ENCODE peak calls at places on chromosomes 2 and 18, in four cellular contexts. E, N, A and K are unnamed samples.
A peak's percentile ranks its signal among the peaks of the same experiment; 100 is the strongest.

GRCh38 chr2:143261986-143262784 is 133.0 kb downstream of the ARHGAP15 start:
- DNase-seq in E (peak; percentile 27), N (no peak), A (no peak), K (no peak)

GRCh38 chr2:201984800-201985525 is 48.7 kb upstream of the FZD7 start:
- DNase-seq in E (no peak), N (no peak), A (no peak), K (no peak)

GRCh38 chr2:223066721-223067120 is 14.7 kb downstream of the KCNE4 start:
- DNase-seq in E (no peak), N (no peak), A (no peak), K (peak; percentile 81)

GRCh38 chr2:65436169-65436824 is 3.9 kb upstream of the SPRED2 start:
- DNase-seq in E (peak; percentile 96), N (peak; percentile 72), A (peak; percentile 98), K (peak; percentile 88)

GRCh38 chr18:49050462-49050861 is 99.7 kb upstream of the SMAD7 start:
- DNase-seq in E (no peak), N (no peak), A (no peak), K (no peak)

GRCh38 chr2:105865222-105865913 is 120.7 kb downstream of the NCK2 start:
- DNase-seq in E (peak; percentile 56), N (no peak), A (peak; percentile 37), K (no peak)

GRCh38 chr2:47272031-47272864 is 117.1 kb upstream of the STPG4 start:
- DNase-seq in E (peak; percentile 39), N (peak; percentile 83), A (peak; percentile 44), K (peak; percentile 90)

GRCh38 chr2:44723921-44724320 is 217.6 kb upstream of the SIX3 start:
- DNase-seq in E (no peak), N (no peak), A (no peak), K (peak; percentile 96)

GRCh38 chr2:1047485-1047884 is 96.8 kb downstream of the SNTG2 start:
- DNase-seq in E (no peak), N (no peak), A (no peak), K (no peak)

GRCh38 chr2:212193066-212193465 is 345.5 kb downstream of the ERBB4 start:
- DNase-seq in E (no peak), N (no peak), A (no peak), K (no peak)

GRCh38 chr2:240293126-240293864 is 142.2 kb upstream of the GPC1 start:
- DNase-seq in E (no peak), N (peak; percentile 17), A (no peak), K (no peak)

GRCh38 chr2:112803691-112804521 is 19.6 kb upstream of the IL1A start:
- DNase-seq in E (peak; percentile 94), N (no peak), A (peak; percentile 93), K (peak; percentile 90)

GRCh38 chr2:122340246-122340645 is 584.8 kb downstream of the TSN start:
- DNase-seq in E (no peak), N (no peak), A (no peak), K (no peak)

GRCh38 chr2:1976112-1976511 is 231.8 kb upstream of the PXDN start:
- DNase-seq in E (no peak), N (no peak), A (no peak), K (no peak)

GRCh38 chr2:127424598-127425379 is 6.6 kb downstream of the PROC start:
- DNase-seq in E (no peak), N (no peak), A (no peak), K (peak; percentile 47)

GRCh38 chr2:104844813-104845551 is 8.9 kb upstream of the POU3F3 start:
- DNase-seq in E (no peak), N (peak; percentile 84), A (no peak), K (no peak)

GRCh38 chr2:217915706-217916105 is 87.1 kb downstream of the TNS1 start:
- DNase-seq in E (no peak), N (no peak), A (no peak), K (no peak)

GRCh38 chr2:217914078-217914477 is 88.7 kb downstream of the TNS1 start:
- DNase-seq in E (no peak), N (no peak), A (no peak), K (no peak)

GRCh38 chr2:217913415-217913814 is 89.4 kb downstream of the TNS1 start:
- DNase-seq in E (no peak), N (no peak), A (no peak), K (peak; percentile 10)

GRCh38 chr2:217916504-217917254 is 86.1 kb downstream of the TNS1 start:
- DNase-seq in E (no peak), N (no peak), A (no peak), K (no peak)

DNA sequence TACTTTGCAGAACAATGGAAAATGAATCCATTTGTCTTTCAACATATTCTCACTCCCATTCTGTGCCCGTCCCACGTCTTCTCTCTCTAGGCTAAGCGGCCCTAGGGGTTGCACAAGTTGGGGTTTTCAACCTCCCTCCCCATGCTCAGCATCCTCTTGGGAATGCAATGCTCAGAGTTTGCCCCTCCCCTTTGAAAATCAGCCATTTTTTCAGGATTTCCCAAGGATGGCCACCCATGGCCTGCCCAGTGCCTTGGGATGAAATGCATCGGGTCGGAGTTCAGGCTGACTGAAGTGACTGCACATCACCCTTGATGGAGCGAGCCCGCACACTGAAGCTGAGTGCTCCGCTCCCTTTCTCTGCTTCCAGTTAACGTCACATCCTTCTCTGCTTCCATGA is 87.9 kb downstream of the TNS1 start:
- DNase-seq in E (no peak), N (no peak), A (no peak), K (no peak)
- H3K4me1 ChIP-seq in E (peaks cover 55% of the 10 kb centered on the region), N (peaks cover 9% of the 10 kb centered on the region), A (peaks cover 68% of the 10 kb centered on the region), K (peaks cover 12% of the 10 kb centered on the region)

DNA sequence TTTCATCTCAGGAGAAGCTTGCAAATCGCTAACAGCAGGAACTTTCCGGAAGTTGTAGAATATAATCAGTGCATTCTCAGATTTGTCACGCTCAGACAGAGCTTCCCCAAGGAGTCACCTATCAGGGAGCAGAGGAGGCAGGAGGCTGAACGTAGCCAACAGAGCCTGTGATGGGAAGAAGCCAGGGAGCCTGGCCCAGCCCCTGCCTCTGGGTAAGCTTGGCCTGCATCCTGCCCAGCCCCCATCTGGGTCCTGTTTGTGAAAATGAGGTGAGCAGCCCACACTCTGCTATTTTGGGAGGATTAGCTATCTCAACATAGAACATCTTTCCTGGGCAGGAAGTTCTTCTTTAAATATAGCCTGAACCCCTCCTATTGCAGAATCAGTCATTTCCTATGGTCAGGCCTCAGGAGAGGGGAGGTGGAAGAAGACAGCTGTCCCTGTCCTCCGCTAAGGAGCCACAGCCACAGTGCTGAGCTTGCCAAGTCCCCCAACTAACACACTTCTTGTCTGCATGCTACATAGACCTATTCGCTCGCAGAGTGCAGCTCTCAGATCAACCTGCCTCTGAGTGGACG is 19.2 kb upstream of the PKDCC start:
- DNase-seq in E (no peak), N (no peak), A (no peak), K (no peak)
- H4K91ac ChIP-seq in E (no peak overlapping the region), N (no peak overlapping the region), A (no peak overlapping the region), K (no peak overlapping the region)

GRCh38 chr2:29052811-29053210 is 21.5 kb downstream of the PCARE start:
- DNase-seq in E (no peak), N (no peak), A (no peak), K (no peak)
- H3K4ac ChIP-seq in E (no peak overlapping the region), N (no peak overlapping the region), A (no peak overlapping the region), K (no peak overlapping the region)

GRCh38 chr2:40343904-40344303 is 108.0 kb downstream of the SLC8A1 start:
- DNase-seq in E (peak; percentile 77), N (no peak), A (peak; percentile 32), K (peak; percentile 64)
- H3K4me1 ChIP-seq in E (peaks cover 21% of the 10 kb centered on the region), N (no peaks in the 10 kb centered on the region), A (peaks cover 4% of the 10 kb centered on the region), K (peaks cover 11% of the 10 kb centered on the region)

GRCh38 chr2:38079111-38080052 is 3.4 kb upstream of the CYP1B1 start:
- DNase-seq in E (no peak), N (peak; percentile 66), A (no peak), K (no peak)
- H4K91ac ChIP-seq in E (no peak overlapping the region), N (no peak overlapping the region), A (no peak overlapping the region), K (no peak overlapping the region)

DNA sequence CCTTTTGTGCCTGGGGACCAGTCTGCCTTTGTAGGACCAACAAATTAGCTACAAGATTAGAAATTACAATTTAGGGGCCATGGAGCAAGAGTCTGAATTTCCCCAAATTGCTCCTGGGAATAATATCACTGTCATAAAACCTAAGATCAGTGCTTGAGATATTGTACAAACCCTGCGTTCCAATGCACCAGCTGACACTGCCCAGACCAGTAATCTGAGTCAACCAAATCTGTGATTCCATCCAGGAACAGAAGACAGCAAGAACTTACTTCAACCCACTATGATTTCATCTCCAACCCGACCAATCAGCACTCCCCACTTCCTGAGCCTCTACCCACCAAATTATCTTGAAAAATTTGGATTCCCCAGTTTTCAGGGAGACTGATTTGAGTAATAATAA is 1305.0 kb upstream of the NRXN1 start:
- DNase-seq in E (no peak), N (no peak), A (peak; percentile 42), K (peak; percentile 2)
- H3K4ac ChIP-seq in E (no peak overlapping the region), N (no peak overlapping the region), A (no peak overlapping the region), K (no peak overlapping the region)

GRCh38 chr2:172430671-172431070 is 3.3 kb downstream of the ITGA6 start:
- DNase-seq in E (peak; percentile 33), N (no peak), A (no peak), K (peak; percentile 69)

GRCh38 chr2:172430027-172430426 is 2.6 kb downstream of the ITGA6 start:
- DNase-seq in E (no peak), N (no peak), A (no peak), K (no peak)

GRCh38 chr2:172431993-172432392 is 4.6 kb downstream of the ITGA6 start:
- DNase-seq in E (no peak), N (no peak), A (no peak), K (no peak)

GRCh38 chr2:172433169-172433568 is 5.8 kb downstream of the ITGA6 start:
- DNase-seq in E (no peak), N (no peak), A (no peak), K (no peak)

GRCh38 chr2:172431428-172431827 is 4.0 kb downstream of the ITGA6 start:
- DNase-seq in E (no peak), N (no peak), A (no peak), K (no peak)
- H3K4me1 ChIP-seq in E (peaks cover 7% of the 10 kb centered on the region), N (peaks cover 32% of the 10 kb centered on the region), A (peaks cover 9% of the 10 kb centered on the region), K (peaks cover 10% of the 10 kb centered on the region)

GRCh38 chr18:23723121-23723520 is 33.9 kb downstream of the LAMA3 start:
- DNase-seq in E (peak; percentile 69), N (no peak), A (peak; percentile 54), K (no peak)

GRCh38 chr18:23718731-23719130 is 29.5 kb downstream of the LAMA3 start:
- DNase-seq in E (no peak), N (no peak), A (no peak), K (no peak)

GRCh38 chr18:23719634-23720201 is 30.5 kb downstream of the LAMA3 start:
- DNase-seq in E (peak; percentile 98), N (no peak), A (peak; percentile 95), K (peak; percentile 70)

GRCh38 chr18:23722646-23723045 is 33.4 kb downstream of the LAMA3 start:
- DNase-seq in E (peak; percentile 31), N (no peak), A (peak; percentile 43), K (no peak)

DNA sequence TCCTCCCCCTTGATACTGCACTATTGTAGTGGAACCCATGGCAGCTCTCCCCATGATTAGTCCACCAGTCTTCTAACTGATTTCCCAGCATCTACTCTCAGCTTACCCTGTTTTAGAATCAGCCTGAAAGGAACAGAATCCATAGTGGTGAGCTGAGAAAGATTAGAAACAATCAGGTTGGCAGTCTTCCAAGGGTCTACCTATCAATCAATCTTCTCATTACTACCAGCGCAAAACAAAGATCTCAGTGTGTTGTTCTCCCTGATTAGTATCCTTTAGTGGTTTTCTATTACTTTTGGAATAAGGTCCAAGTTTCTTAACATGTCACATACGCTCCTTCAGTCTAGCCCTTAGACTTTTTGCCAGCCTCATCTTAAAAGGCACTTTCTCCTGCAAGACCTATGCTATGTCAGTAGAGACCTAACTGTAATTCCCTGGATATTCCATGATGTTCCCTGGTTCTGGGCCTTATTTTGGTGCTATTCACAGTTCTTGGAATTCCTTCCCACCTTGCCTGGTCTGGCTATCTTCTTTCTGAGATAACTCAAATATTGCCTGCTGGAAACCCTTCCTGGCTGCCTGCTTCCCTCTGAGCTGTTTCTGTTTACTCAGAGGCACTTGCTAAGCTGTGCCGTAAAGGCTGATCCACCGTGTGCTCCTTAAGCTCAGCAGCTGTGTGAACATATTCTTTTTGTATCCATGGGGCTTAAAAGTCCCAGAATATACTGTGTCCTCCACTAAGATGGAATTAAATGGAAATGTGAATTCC is 32.6 kb downstream of the LAMA3 start:
- DNase-seq in E (peak; percentile 54), N (no peak), A (peak; percentile 46), K (no peak)
- H4K91ac ChIP-seq in E (peak overlapping the region; percentile 19), N (no peak overlapping the region), A (no peak overlapping the region), K (no peak overlapping the region)